ENCODE peak calls at places on chromosomes 4 and X, in four cellular contexts. V is IMR-90, T is H1, D is K562. C is an unnamed sample. For H3K36me3, the result is how much of the 10 kb centered on the place peaks cover.

GRCh38 chrX:110097920-110098319 is 95.0 kb downstream of the TMEM164 start:
- DNase-seq in V (no peak), T (no peak), D (no peak), C (no peak)

GRCh38 chr4:20544645-20545044 is 155.6 kb upstream of the PACRGL start:
- DNase-seq in T (no peak), V (peak), D (no peak), C (no peak)

GRCh38 chr4:154622598-154622997 is 10.1 kb upstream of the FGG start:
- DNase-seq in V (peak), T (no peak), D (peak), C (no peak)

GRCh38 chr4:148514041-148514440 is 71.8 kb upstream of the NR3C2 start:
- DNase-seq in V (peak), T (no peak), D (no peak), C (no peak)

GRCh38 chrX:134382821-134383220 is 77.1 kb upstream of the HPRT1 start:
- DNase-seq in V (no peak), T (no peak), D (no peak), C (no peak)

GRCh38 chr4:113908829-113909228 is 70.6 kb downstream of the ARSJ start:
- DNase-seq in V (no peak), T (no peak), D (no peak), C (no peak)

GRCh38 chr4:169620846-169621228 is 459 bp downstream of the CLCN3 start:
- DNase-seq in D (no peak), V (no peak), T (no peak), C (no peak)

GRCh38 chr4:82779032-82779431 is 19.6 kb downstream of the SCD5 start:
- DNase-seq in V (no peak), D (no peak), T (no peak), C (no peak)

GRCh38 chr4:3323071-3323481 is 30.3 kb downstream of the RGS12 start:
- DNase-seq in V (no peak), D (no peak), T (no peak), C (no peak)

GRCh38 chr4:19123681-19124080 is 1102.1 kb upstream of the LCORL start:
- DNase-seq in T (no peak), D (no peak), V (no peak), C (no peak)

DNA sequence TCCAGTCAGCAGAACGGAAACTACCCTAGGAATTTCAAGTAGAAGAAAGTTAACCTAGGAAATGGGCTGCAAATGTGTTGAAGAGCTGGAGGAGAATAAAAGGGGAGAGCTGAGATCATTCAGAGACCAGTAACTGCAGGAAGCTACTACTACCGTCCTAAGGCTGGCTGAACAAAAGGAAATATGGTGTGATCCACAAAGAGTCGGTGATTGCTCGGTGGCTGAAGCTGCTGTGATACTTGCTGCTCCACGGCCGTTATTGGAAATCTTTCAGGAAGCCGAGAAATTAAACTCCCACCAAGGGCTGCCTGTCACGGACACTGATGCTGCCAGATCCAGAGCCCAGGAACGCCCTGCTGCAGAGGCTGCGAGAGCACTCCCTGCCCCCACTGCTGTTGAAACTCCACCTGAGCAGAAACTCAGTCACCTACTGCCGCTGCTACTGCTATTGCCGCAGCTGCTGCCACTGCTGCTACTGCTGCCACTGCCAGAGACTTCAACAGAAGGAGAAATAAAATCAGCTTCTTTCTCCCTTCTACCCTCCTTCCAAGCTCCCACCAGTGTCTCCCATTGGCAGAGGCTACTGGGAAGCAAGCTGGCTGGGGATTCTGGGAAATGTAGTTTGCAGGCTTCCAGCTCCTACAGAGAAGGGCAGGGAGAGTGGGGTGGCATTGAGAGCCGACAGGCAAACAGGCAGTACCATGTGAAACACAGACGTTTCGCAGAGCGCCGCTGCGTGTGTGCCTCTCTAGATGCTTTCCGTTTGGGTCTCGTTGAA is 125.9 kb upstream of the ENPP6 start:
- DNase-seq in T (peak), D (peak), V (peak), C (peak)
- TF ChIP-seq POLR2A in T (no peak), D (peak), V (no peak), C (peak)

GRCh38 chr4:7787681-7788141 is 151.9 kb downstream of the AFAP1 start:
- DNase-seq in D (no peak), V (no peak), T (no peak), C (no peak)

GRCh38 chr4:7788193-7788592 is 151.5 kb downstream of the AFAP1 start:
- DNase-seq in D (peak), T (no peak), V (no peak), C (no peak)

GRCh38 chr4:7786517-7786916 is 153.1 kb downstream of the AFAP1 start:
- DNase-seq in T (no peak), V (no peak), D (no peak), C (no peak)

GRCh38 chr4:7786040-7786439 is 153.6 kb downstream of the AFAP1 start:
- DNase-seq in V (no peak), D (no peak), T (no peak), C (no peak)

DNA sequence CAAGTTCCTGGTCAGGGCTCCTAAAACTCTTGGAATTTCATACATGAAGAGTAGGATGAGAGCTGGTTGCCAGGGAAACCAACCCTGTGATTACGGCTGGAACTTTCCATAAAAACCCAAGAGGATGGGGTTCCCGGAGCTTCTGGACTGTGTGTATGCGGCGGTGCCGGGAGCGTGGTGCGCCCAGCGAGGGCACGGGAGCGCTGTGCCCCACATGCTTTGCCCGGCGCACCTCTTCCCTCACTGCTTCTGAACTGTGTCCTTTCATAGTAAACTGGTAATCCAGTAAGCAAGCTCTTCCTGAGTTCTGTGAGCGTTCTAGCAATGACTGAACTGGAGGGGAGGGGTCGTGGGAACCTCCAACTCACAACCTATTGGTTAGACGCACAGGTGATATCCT is 152.6 kb downstream of the AFAP1 start:
- DNase-seq in D (no peak), V (no peak), T (no peak), C (no peak)
- H3K36me3 ChIP-seq in D (under half), V (half or more), T (under half), C (under half)

GRCh38 chr4:74624351-74625151 is 169.8 kb downstream of the BTC start:
- DNase-seq in T (no peak), D (no peak), V (peak), C (no peak)

GRCh38 chr4:74621616-74622015 is 172.7 kb downstream of the BTC start:
- DNase-seq in V (no peak), T (no peak), D (no peak), C (no peak)

GRCh38 chr4:74625981-74626380 is 168.3 kb downstream of the BTC start:
- DNase-seq in T (no peak), D (no peak), V (no peak), C (no peak)

GRCh38 chr4:74619931-74620702 is 174.2 kb downstream of the BTC start:
- DNase-seq in D (no peak), T (no peak), V (peak), C (no peak)

GRCh38 chr4:74623041-74623440 is 171.3 kb downstream of the BTC start:
- DNase-seq in T (no peak), V (peak), D (peak), C (no peak)
- TF ChIP-seq CHD1 in T (no peak), V (no peak), D (no peak), C (no peak)

GRCh38 chrX:123860506-123860840 is 620 bp downstream of the XIAP start:
- DNase-seq in T (no peak), D (no peak), V (no peak), C (peak)
- TF ChIP-seq POLR2A in T (no peak), D (no peak), V (no peak), C (no peak)

DNA sequence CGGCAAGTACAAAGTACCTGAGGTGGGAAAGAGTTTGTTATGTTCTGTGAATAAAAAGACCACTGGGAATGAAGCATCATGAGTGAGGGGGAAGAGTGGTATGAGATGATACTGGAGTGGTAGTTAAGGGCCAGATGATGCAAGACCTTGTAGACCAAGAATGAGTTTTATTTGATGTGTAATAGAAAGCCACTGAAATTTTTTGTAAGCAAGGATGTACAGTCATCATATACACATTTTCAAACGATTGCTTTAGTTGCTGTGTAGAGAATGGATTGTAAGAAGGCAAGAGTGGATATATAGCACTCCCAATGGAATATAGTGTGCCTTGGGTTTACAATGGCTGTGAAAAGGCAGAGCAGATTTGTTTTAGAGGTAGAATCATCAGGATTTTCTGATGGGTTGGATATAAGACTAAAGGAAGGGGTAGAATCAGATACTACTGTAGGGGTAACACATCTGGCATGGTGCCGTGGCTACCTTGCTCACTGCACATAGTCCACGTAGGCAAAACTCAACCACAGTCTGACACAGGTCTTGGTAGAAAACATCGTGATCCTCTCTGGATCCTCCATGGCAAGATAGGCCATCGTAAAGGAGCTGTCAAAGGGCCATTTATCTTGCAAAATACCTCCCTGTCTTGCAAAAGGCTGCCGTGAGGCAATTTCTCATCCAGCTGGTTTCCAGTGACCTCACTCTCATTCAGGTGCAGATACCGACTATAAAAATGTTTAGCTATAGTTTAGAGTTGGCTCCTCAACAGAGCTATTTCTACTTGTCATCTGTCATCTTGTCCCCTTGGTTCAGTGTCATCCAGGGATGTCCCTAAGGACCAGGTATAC is 14.8 kb downstream of the TIFA start:
- DNase-seq in V (peak), D (no peak), T (no peak), C (no peak)
- H3K36me3 ChIP-seq in V (under half), D (under half), T (under half), C (under half)

GRCh38 chr4:182346675-182347375 is 103.6 kb downstream of the TENM3 start:
- DNase-seq in V (no peak), T (no peak), D (no peak), C (no peak)

GRCh38 chr4:182354106-182354505 is 110.9 kb downstream of the TENM3 start:
- DNase-seq in D (no peak), T (no peak), V (no peak), C (no peak)

GRCh38 chr4:182348947-182349346 is 105.7 kb downstream of the TENM3 start:
- DNase-seq in V (no peak), D (no peak), T (no peak), C (no peak)

GRCh38 chr4:182354867-182355266 is 111.7 kb downstream of the TENM3 start:
- DNase-seq in V (peak), D (no peak), T (no peak), C (no peak)

DNA sequence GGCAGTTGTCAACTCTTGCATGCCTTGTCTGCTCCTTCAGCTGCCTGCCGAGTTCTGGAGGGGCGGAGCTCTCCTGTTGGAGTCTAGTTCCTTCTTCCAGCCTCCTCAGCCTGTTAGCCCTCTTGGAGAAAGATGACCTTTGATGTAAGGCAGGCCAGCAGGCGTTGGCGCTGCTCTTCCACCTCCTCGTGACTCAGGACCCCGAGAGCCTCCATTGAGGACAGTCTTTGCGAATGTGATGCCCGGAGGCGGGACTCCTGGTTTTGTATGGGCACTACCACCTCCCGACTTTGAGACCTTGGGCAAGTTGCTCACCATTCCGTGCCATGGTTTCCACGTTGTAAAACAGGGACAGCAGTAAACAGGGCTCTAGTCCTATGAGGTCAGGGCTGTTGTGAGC is 108.3 kb downstream of the TENM3 start:
- DNase-seq in D (no peak), V (no peak), T (no peak), C (no peak)
- TF ChIP-seq CHD1 in D (no peak), V (no peak), T (no peak), C (no peak)

GRCh38 chr4:97624204-97624603 is 519.1 kb downstream of the STPG2 start:
- DNase-seq in T (no peak), D (no peak), V (no peak), C (no peak)
- TF ChIP-seq POLR2A in T (no peak), D (no peak), V (no peak), C (no peak)

GRCh38 chr4:102815981-102816380 is 11.4 kb downstream of the UBE2D3 start:
- DNase-seq in V (peak), D (no peak), T (no peak), C (no peak)

GRCh38 chr4:102817613-102818268 is 9.6 kb downstream of the UBE2D3 start:
- DNase-seq in V (no peak), T (no peak), D (no peak), C (no peak)

GRCh38 chr4:102817021-102817605 is 10.2 kb downstream of the UBE2D3 start:
- DNase-seq in T (no peak), D (no peak), V (no peak), C (no peak)

GRCh38 chr4:102823464-102823863 is 3.9 kb downstream of the UBE2D3 start:
- DNase-seq in T (no peak), D (no peak), V (no peak), C (no peak)

GRCh38 chr4:102819588-102820365 is 7.6 kb downstream of the UBE2D3 start:
- DNase-seq in V (peak), D (no peak), T (no peak), C (no peak)
- H3K36me3 ChIP-seq in V (under half), D (half or more), T (under half), C (under half)

DNA sequence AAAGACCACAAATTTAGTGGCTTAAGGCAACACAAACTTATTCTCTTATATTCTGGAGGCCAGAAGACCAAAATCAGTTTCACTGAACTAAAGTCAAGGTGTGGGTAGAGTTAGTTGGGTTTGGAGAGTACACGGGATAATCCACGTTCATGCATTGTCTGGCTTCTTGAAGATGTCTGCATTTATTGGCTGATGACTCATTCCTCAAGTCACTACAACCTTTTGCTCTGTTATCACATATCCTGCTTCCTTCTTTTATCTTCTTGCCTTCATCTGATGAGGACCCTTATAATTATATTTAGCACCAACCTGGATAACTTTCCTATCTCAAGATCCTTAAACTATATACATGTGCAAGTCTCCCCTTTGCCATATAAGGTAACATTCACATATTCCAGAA is 590.0 kb downstream of the FSTL5 start:
- DNase-seq in D (no peak), V (no peak), T (no peak), C (no peak)
- TF ChIP-seq CHD1 in D (no peak), V (no peak), T (no peak), C (no peak)

GRCh38 chr4:38663021-38663800 is 788 bp upstream of the KLF3 start:
- DNase-seq in T (peak), V (no peak), D (no peak), C (no peak)
- TF ChIP-seq POLR2A in T (no peak), V (no peak), D (peak), C (peak)